ENCODE peak calls at places on chromosomes 12 and 14, in five cellular contexts. E, K, O, D and T are unnamed samples.

GRCh38 chr12:84436134-84436533 is 476.5 kb downstream of the SLC6A15 start:
- DNase-seq in E (no peak), K (no peak), O (no peak), D (no peak), T (no peak)

GRCh38 chr12:131044136-131044535 is 90.4 kb downstream of the ADGRD1 start:
- DNase-seq in E (no peak), K (no peak), O (no peak), D (no peak), T (no peak)

GRCh38 chr12:130671556-130671955 is 44.5 kb downstream of the RIMBP2 start:
- DNase-seq in E (no peak), K (no peak), O (no peak), D (no peak), T (no peak)

GRCh38 chr14:105089746-105090492 is 24.7 kb upstream of the GPR132 start:
- DNase-seq in E (no peak), K (no peak), O (no peak), D (no peak), T (no peak)

GRCh38 chr12:108575199-108575912 is 13.0 kb downstream of the ISCU start:
- DNase-seq in E (no peak), K (no peak), O (no peak), D (no peak), T (no peak)

GRCh38 chr12:52871291-52871961 is 22.6 kb upstream of the KRT78 start:
- DNase-seq in E (no peak), K (no peak), O (no peak), D (no peak), T (no peak)

GRCh38 chr14:35934499-35934898 is 108.4 kb downstream of the BRMS1L start:
- DNase-seq in E (no peak), K (no peak), O (no peak), D (no peak), T (no peak)

GRCh38 chr12:100959481-100959880 is 164.9 kb downstream of the ANO4 start:
- DNase-seq in E (no peak), K (no peak), O (no peak), D (no peak), T (no peak)

GRCh38 chr12:22500100-22500499 is 44.2 kb downstream of the C2CD5 start:
- DNase-seq in E (no peak), K (no peak), O (no peak), D (no peak), T (no peak)

GRCh38 chr12:48933664-48934311 is 8.5 kb upstream of the FKBP11 start:
- DNase-seq in E (no peak), K (no peak), O (no peak), D (no peak), T (no peak)

GRCh38 chr12:81222841-81223595 is 145.1 kb downstream of the ACSS3 start:
- DNase-seq in E (no peak), K (no peak), O (no peak), D (no peak), T (no peak)

GRCh38 chr12:102249073-102249854 is 51.6 kb upstream of the PMCH start:
- DNase-seq in E (no peak), K (no peak), O (peak), D (no peak), T (no peak)

GRCh38 chr12:47356129-47356622 is 276.4 kb upstream of the AMIGO2 start:
- DNase-seq in E (peak), K (no peak), O (no peak), D (no peak), T (no peak)

GRCh38 chr12:33575346-33575745 is 135.7 kb upstream of the SYT10 start:
- DNase-seq in E (no peak), K (no peak), O (no peak), D (no peak), T (no peak)

GRCh38 chr12:3275171-3276041 is 198.2 kb downstream of the TSPAN9 start:
- DNase-seq in E (peak), K (peak), O (no peak), D (peak), T (peak)

GRCh38 chr14:70257526-70257925 is 68.8 kb upstream of the SLC8A3 start:
- DNase-seq in E (peak), K (no peak), O (no peak), D (no peak), T (peak)

GRCh38 chr14:105864116-105864515 is 337.7 kb downstream of the TMEM121 start:
- DNase-seq in E (no peak), K (no peak), O (no peak), D (no peak), T (no peak)

GRCh38 chr12:66861157-66861750 is 182.4 kb upstream of the GRIP1 start:
- DNase-seq in E (no peak), K (peak), O (no peak), D (peak), T (peak)

GRCh38 chr12:29943683-29944082 is 159.9 kb upstream of the TMTC1 start:
- DNase-seq in E (no peak), K (no peak), O (no peak), D (no peak), T (no peak)

GRCh38 chr14:83356080-83356479 is 1822.4 kb upstream of the SEL1L start:
- DNase-seq in E (no peak), K (no peak), O (no peak), D (no peak), T (no peak)

GRCh38 chr14:52011557-52011956 is 22.2 kb downstream of the RTRAF start:
- DNase-seq in E (no peak), K (no peak), O (no peak), D (no peak), T (no peak)

GRCh38 chr12:89474615-89475014 is 50.0 kb downstream of the GALNT4 start:
- DNase-seq in E (no peak), K (no peak), O (no peak), D (no peak), T (no peak)

GRCh38 chr14:54728700-54729527 is 162.0 kb downstream of the SAMD4A start:
- DNase-seq in E (no peak), K (no peak), O (no peak), D (no peak), T (no peak)